ENCODE peak calls at places on chromosomes 11 and 22, in five cellular contexts. Y is ascending aorta, O is tibial nerve, B is substantia nigra, C is A549. P is an unnamed sample.

GRCh38 chr22:20430641-20431519 is 6.7 kb downstream of the SCARF2 start:
- DNase-seq in Y (no peak), O (no peak), B (no peak), C (peak), P (no peak)

GRCh38 chr22:50540352-50540751 is 5.3 kb upstream of the KLHDC7B start:
- DNase-seq in Y (no peak), O (no peak), B (no peak), C (no peak), P (no peak)

GRCh38 chr11:47143322-47143721 is 33.4 kb downstream of the ARFGAP2 start:
- DNase-seq in Y (no peak), O (peak), B (no peak), C (no peak), P (no peak)

GRCh38 chr22:25366408-25366807 is 147.0 kb downstream of the CRYBB2 start:
- DNase-seq in Y (no peak), O (no peak), B (no peak), C (no peak), P (no peak)

GRCh38 chr11:46666516-46666915 is 33.9 kb downstream of the ARHGAP1 start:
- DNase-seq in Y (no peak), O (peak), B (no peak), C (no peak), P (no peak)

GRCh38 chr11:71500601-71501021 is 26.5 kb upstream of the KRTAP5-7 start:
- DNase-seq in Y (no peak), O (no peak), B (peak), C (no peak), P (no peak)

GRCh38 chr22:39306456-39307361 is 12.7 kb downstream of the RPL3 start:
- DNase-seq in Y (no peak), O (no peak), B (peak), C (peak), P (no peak)

GRCh38 chr11:120098503-120099054 is 39.3 kb downstream of the TRIM29 start:
- DNase-seq in Y (no peak), O (no peak), B (no peak), C (no peak), P (no peak)

GRCh38 chr11:118291453-118291852 is 13.1 kb upstream of the CD3E start:
- DNase-seq in Y (no peak), O (no peak), B (no peak), C (no peak), P (no peak)

GRCh38 chr11:90216611-90217010 is 6.2 kb downstream of the CHORDC1 start:
- DNase-seq in Y (no peak), O (no peak), B (no peak), C (no peak), P (no peak)
- H3K27ac ChIP-seq in Y (no peak), O (no peak), B (no peak), C (no peak), P (no peak)

DNA sequence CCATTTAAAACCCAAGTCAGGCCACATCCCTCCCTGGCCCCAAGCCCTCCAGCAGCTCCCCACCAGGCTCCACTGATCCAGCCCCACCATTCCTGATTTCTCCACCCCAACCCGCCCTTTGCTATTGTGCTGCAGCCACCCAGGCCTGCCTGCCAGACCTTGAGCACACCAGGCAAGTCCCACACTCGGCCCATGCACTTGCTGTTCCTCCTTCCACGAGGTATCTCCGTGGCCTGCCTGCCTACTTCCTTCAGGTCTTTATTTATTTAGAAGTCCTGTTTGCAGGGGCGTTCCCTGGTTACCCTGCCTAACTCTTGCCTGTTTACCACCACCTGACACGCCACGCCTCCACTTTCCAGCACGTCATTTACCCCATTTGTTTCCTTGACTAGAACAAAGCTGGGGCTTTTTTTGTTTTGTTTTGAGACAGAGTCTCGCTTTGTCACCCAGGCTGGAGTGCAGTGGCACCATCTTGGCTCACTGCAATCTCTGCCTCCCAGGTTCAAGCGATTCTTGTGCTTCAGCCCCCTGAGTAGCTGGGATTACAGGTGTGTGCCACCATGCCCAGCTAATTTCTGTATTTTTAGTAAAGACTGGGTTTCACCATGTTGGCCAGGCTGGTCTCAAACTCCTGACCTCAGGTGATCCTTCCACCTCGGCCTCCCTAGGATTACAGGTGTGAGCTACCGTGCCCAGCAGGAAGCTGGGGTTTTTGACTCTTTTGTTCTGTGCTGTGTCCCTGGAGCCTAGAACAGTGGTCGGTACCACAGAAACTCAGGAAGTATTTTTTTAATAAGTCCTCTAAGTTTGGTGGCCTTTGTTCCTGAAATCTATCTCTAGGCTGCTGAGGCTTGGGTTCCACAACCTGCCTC is 6.7 kb downstream of the CENPM start:
- DNase-seq in Y (peak), O (no peak), B (peak), C (peak), P (no peak)
- H3K27ac ChIP-seq in Y (peak), O (peak), B (peak), C (peak), P (peak)

GRCh38 chr11:134541951-134542350 is 129.9 kb upstream of the B3GAT1 start:
- DNase-seq in Y (no peak), O (no peak), B (no peak), C (no peak), P (no peak)
- H3K27ac ChIP-seq in Y (no peak), O (no peak), B (no peak), C (no peak), P (no peak)

DNA sequence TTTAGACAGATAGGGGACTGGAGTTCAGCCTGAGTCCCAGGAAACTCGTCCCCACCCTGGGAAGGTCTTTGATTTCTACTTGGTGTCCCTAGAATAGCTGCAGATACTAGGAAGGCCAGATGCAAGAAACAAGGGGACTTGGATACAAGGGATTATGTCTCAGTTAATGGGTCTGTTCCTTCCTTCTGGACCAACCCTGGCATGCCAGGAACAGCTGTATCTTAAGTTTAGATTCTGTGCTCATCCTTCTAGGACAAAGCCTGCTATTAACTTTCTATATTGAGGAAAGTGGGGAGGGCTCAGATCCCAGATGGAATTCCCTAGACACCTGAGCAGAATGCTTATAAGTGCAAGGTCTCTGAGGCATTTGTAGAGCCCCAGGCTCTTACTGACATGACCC is 3.9 kb upstream of the OR52M1 start:
- DNase-seq in Y (no peak), O (no peak), B (no peak), C (no peak), P (no peak)
- H3K27ac ChIP-seq in Y (no peak), O (no peak), B (no peak), C (no peak), P (no peak)

P was measured in caudate nucleus.